ENCODE peak calls at places on chromosomes 6 and 20, in four cellular contexts. One of them, this sample, is unnamed. For H3K4me1, the result is how much of the 10 kb centered on the place peaks cover.

GRCh38 chr20:6632187-6632586 is 135.3 kb upstream of the BMP2 start:
- DNase-seq in mesendoderm: peak
- DNase-seq in A673: peak
- DNase-seq in heart right ventricle: peak
- DNase-seq in this sample: no peak

GRCh38 chr20:47607208-47607613 is 105.5 kb downstream of the NCOA3 start:
- DNase-seq in mesendoderm: peak
- DNase-seq in A673: peak
- DNase-seq in heart right ventricle: no peak
- DNase-seq in this sample: no peak

GRCh38 chr6:11778648-11779307 is at the start of gene ADTRP:
- DNase-seq in mesendoderm: peak
- DNase-seq in A673: no peak
- DNase-seq in heart right ventricle: peak
- DNase-seq in this sample: no peak

GRCh38 chr6:128993161-128993560 is 110.2 kb downstream of the LAMA2 start:
- DNase-seq in mesendoderm: no peak
- DNase-seq in A673: no peak
- DNase-seq in heart right ventricle: no peak
- DNase-seq in this sample: no peak

GRCh38 chr6:12440981-12441380 is 150.8 kb downstream of the EDN1 start:
- DNase-seq in mesendoderm: no peak
- DNase-seq in A673: peak
- DNase-seq in heart right ventricle: no peak
- DNase-seq in this sample: no peak

GRCh38 chr6:143556529-143556928 is 45.0 kb upstream of the FUCA2 start:
- DNase-seq in mesendoderm: peak
- DNase-seq in A673: peak
- DNase-seq in heart right ventricle: no peak
- DNase-seq in this sample: peak

GRCh38 chr20:57748601-57749130 is 38.9 kb upstream of the PMEPA1 start:
- DNase-seq in mesendoderm: peak
- DNase-seq in A673: peak
- DNase-seq in heart right ventricle: peak
- DNase-seq in this sample: no peak

GRCh38 chr20:38523697-38524096 is 51.1 kb downstream of the RALGAPB start:
- DNase-seq in mesendoderm: peak
- DNase-seq in A673: no peak
- DNase-seq in heart right ventricle: no peak
- DNase-seq in this sample: no peak

GRCh38 chr6:50608421-50608820 is 104.9 kb upstream of the TFAP2D start:
- DNase-seq in mesendoderm: no peak
- DNase-seq in A673: no peak
- DNase-seq in heart right ventricle: no peak
- DNase-seq in this sample: no peak

GRCh38 chr20:1396264-1396663 is 3.4 kb upstream of the FKBP1A start:
- DNase-seq in mesendoderm: no peak
- DNase-seq in A673: no peak
- DNase-seq in heart right ventricle: no peak
- DNase-seq in this sample: no peak

GRCh38 chr6:116221067-116221466 is 32.8 kb downstream of the TSPYL4 start:
- DNase-seq in mesendoderm: peak
- DNase-seq in A673: peak
- DNase-seq in heart right ventricle: no peak
- DNase-seq in this sample: no peak

GRCh38 chr6:113414511-113414910 is 442.6 kb upstream of the MARCKS start:
- DNase-seq in mesendoderm: no peak
- DNase-seq in A673: peak
- DNase-seq in heart right ventricle: peak
- DNase-seq in this sample: no peak

GRCh38 chr20:40205971-40206370 is 483.1 kb downstream of the MAFB start:
- DNase-seq in mesendoderm: no peak
- DNase-seq in A673: no peak
- DNase-seq in heart right ventricle: no peak
- DNase-seq in this sample: no peak

GRCh38 chr6:138161118-138161433 is 663 bp upstream of the ARFGEF3 start:
- DNase-seq in mesendoderm: peak
- DNase-seq in A673: no peak
- DNase-seq in heart right ventricle: no peak
- DNase-seq in this sample: no peak

GRCh38 chr20:24153101-24154040 is 164.8 kb upstream of the GGTLC1 start:
- DNase-seq in mesendoderm: no peak
- DNase-seq in A673: peak
- DNase-seq in heart right ventricle: no peak
- DNase-seq in this sample: no peak

GRCh38 chr6:11761744-11762620 is 16.6 kb downstream of the ADTRP start:
- DNase-seq in mesendoderm: no peak
- DNase-seq in A673: no peak
- DNase-seq in heart right ventricle: no peak
- DNase-seq in this sample: no peak

GRCh38 chr6:20771427-20771826 is 237.2 kb downstream of the CDKAL1 start:
- DNase-seq in mesendoderm: peak
- DNase-seq in A673: peak
- DNase-seq in heart right ventricle: no peak
- DNase-seq in this sample: peak

GRCh38 chr6:13517116-13517515 is 29.7 kb upstream of the GFOD1 start:
- DNase-seq in mesendoderm: no peak
- DNase-seq in A673: no peak
- DNase-seq in heart right ventricle: no peak
- DNase-seq in this sample: no peak

GRCh38 chr6:99348823-99349619 is 453 bp downstream of the FAXC start:
- DNase-seq in mesendoderm: peak
- DNase-seq in A673: peak
- DNase-seq in heart right ventricle: no peak
- DNase-seq in this sample: peak

GRCh38 chr6:33914519-33915120 is 110.8 kb upstream of the MLN start:
- DNase-seq in mesendoderm: no peak
- DNase-seq in A673: peak
- DNase-seq in heart right ventricle: no peak
- DNase-seq in this sample: no peak

GRCh38 chr6:126923807-126924206 is 194.7 kb upstream of the RSPO3 start:
- DNase-seq in mesendoderm: no peak
- DNase-seq in A673: no peak
- DNase-seq in heart right ventricle: no peak
- DNase-seq in this sample: no peak

GRCh38 chr6:21305827-21306469 is 287.6 kb upstream of the SOX4 start:
- DNase-seq in mesendoderm: peak
- DNase-seq in A673: peak
- DNase-seq in heart right ventricle: no peak
- DNase-seq in this sample: no peak

GRCh38 chr20:57672953-57673575 is 36.8 kb downstream of the PMEPA1 start:
- DNase-seq in mesendoderm: no peak
- DNase-seq in A673: no peak
- DNase-seq in heart right ventricle: no peak
- DNase-seq in this sample: no peak

DNA sequence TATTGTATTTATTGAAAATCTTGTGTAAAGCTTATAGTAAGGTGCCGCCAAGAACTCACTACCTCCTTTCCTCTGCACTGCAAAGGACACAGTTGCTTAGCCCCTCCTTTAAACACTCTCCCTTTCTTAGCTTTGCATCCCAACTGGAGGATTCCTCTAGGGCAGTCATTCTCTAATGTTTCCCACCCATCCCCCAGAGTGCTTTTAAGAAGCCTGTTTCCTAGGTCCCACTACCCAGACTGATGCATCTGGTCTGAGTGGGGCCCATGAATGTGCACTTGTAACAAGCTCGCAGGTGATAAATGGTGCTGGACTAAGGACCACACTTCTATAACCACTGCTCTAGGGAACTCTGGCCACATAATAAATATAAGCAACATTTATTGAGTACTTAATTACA is 55.2 kb downstream of the B4GALT5 start:
- DNase-seq in mesendoderm: peak
- DNase-seq in A673: peak
- DNase-seq in heart right ventricle: no peak
- DNase-seq in this sample: peak
- H3K4me1 ChIP-seq in mesendoderm: under half
- H3K4me1 ChIP-seq in A673: half or more
- H3K4me1 ChIP-seq in heart right ventricle: under half
- H3K4me1 ChIP-seq in this sample: under half

GRCh38 chr20:32737371-32738223 is 5.7 kb downstream of the COMMD7 start:
- DNase-seq in mesendoderm: no peak
- DNase-seq in A673: no peak
- DNase-seq in heart right ventricle: no peak
- DNase-seq in this sample: no peak

GRCh38 chr20:32742322-32743236 is 688 bp downstream of the COMMD7 start:
- DNase-seq in mesendoderm: peak
- DNase-seq in A673: no peak
- DNase-seq in heart right ventricle: no peak
- DNase-seq in this sample: peak

GRCh38 chr20:32741151-32741550 is 2.1 kb downstream of the COMMD7 start:
- DNase-seq in mesendoderm: no peak
- DNase-seq in A673: no peak
- DNase-seq in heart right ventricle: no peak
- DNase-seq in this sample: no peak

GRCh38 chr20:32743237-32744112 is at the start of gene COMMD7:
- DNase-seq in mesendoderm: peak
- DNase-seq in A673: peak
- DNase-seq in heart right ventricle: peak
- DNase-seq in this sample: peak
- H3K4me1 ChIP-seq in mesendoderm: under half
- H3K4me1 ChIP-seq in A673: under half
- H3K4me1 ChIP-seq in heart right ventricle: under half
- H3K4me1 ChIP-seq in this sample: under half

GRCh38 chr20:50308166-50308512 is 117.5 kb downstream of the CEBPB start:
- DNase-seq in mesendoderm: no peak
- DNase-seq in A673: no peak
- DNase-seq in heart right ventricle: no peak
- DNase-seq in this sample: no peak
- H3K4me1 ChIP-seq in mesendoderm: under half
- H3K4me1 ChIP-seq in A673: under half
- H3K4me1 ChIP-seq in heart right ventricle: under half
- H3K4me1 ChIP-seq in this sample: under half

GRCh38 chr6:36977470-36977941 is 8.5 kb downstream of the MTCH1 start:
- DNase-seq in mesendoderm: peak
- DNase-seq in A673: peak
- DNase-seq in heart right ventricle: no peak
- DNase-seq in this sample: peak
- H3K4me1 ChIP-seq in mesendoderm: under half
- H3K4me1 ChIP-seq in A673: under half
- H3K4me1 ChIP-seq in heart right ventricle: half or more
- H3K4me1 ChIP-seq in this sample: under half